ENCODE peak calls at places on chromosomes 16 and 17, in five cellular contexts. H is transverse colon, Y is PC-9, M is adrenal gland, C is gastrocnemius medialis. K is an unnamed sample.

GRCh38 chr17:55691666-55692065 is 31.0 kb downstream of the TMEM100 start:
- DNase-seq in H (no peak), Y (no peak), M (no peak), C (no peak), K (no peak)

GRCh38 chr16:56032072-56032471 is 156.9 kb upstream of the CES5A start:
- DNase-seq in H (no peak), Y (no peak), M (no peak), C (no peak), K (no peak)

GRCh38 chr16:28597692-28598261 is 927 bp upstream of the SULT1A2 start:
- DNase-seq in H (no peak), Y (peak; percentile 70), M (no peak), C (no peak), K (no peak)

GRCh38 chr16:1042776-1043349 is 29.7 kb upstream of the SSTR5 start:
- DNase-seq in H (no peak), Y (no peak), M (no peak), C (no peak), K (no peak)

GRCh38 chr17:48640858-48641180 is 14.7 kb upstream of the HOXB9 start:
- DNase-seq in H (no peak), Y (no peak), M (no peak), C (no peak), K (no peak)

GRCh38 chr17:38868095-38868967 is 1.5 kb upstream of the LASP1 start:
- DNase-seq in H (peak; percentile 56), Y (peak; percentile 72), M (peak; percentile 52), C (peak; percentile 38), K (peak; percentile 70)

GRCh38 chr16:9761870-9762269 is 420.4 kb downstream of the GRIN2A start:
- DNase-seq in H (no peak), Y (no peak), M (no peak), C (no peak), K (no peak)

GRCh38 chr16:14100825-14101224 is 29.7 kb downstream of the MRTFB start:
- DNase-seq in H (no peak), Y (no peak), M (no peak), C (no peak), K (no peak)

DNA sequence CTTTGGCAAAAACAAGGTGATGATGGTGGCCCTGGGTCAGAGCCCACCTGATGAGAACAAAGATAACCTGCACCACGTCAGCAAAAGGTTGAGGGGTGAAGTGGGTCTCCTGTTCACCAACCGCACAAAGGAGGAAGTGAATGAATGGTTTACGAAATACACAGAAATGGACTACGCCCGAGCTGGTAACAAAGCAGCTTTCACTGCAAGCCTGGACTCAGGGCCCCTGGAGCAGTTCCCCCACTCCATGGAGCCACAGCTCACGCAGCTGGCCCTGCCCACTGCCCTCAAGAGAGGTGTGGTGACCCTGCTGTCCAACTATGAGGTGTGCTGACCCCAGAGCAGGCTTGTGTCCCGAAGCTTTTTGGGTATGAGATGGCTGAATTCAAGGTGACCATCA is 29.7 kb upstream of the DLX4 start:
- DNase-seq in H (no peak), Y (no peak), M (no peak), C (no peak), K (no peak)
- H3K4me1 ChIP-seq in H (no peaks in the 10 kb centered on the region), Y (peaks cover 10% of the 10 kb centered on the region), M (no peaks in the 10 kb centered on the region), C (no peaks in the 10 kb centered on the region), K (no peaks in the 10 kb centered on the region)

DNA sequence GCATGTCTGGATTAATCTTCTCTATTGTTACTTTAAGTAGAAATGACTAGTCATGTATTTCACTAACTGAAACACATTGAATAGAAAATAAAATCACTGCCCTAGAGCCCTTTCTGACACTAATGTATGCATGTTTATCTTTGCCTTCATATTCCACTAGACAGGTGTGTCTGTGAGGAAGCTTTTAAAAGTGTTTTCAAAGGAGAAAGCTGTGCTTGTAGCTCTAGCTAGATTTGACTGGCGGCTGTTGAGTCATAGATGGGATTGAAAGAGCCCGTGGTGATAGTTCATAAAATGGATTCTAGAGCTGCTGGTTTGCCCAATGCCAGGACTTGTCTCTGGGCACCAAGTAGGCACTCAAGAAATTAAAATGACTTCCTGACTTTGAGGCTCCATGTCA is 189.0 kb upstream of the PIRT start:
- DNase-seq in H (no peak), Y (no peak), M (no peak), C (no peak), K (no peak)
- H3K36me3 ChIP-seq in H (no peaks in the 10 kb centered on the region), Y (no peaks in the 10 kb centered on the region), M (no peaks in the 10 kb centered on the region), C (no peaks in the 10 kb centered on the region), K (no peaks in the 10 kb centered on the region)

DNA sequence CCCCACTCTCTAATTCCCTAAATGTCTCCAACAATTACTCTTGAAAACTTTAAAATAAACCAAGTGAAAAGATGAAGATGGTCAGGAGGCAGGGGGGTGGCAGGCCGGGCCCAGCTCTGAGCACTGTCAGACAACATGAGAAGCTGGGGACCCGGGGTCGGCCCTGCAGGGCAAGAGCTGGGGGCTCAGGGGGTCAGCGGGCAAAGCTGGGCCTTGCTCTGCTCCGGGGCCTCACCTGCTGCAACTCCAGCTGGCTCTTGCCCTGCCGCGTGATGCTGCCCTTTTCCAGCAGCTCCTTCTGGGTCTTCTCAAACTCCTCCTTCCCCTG is 14.8 kb downstream of the CTRB1 start:
- DNase-seq in H (no peak), Y (no peak), M (no peak), C (no peak), K (no peak)
- H3K27ac ChIP-seq in H (peak overlapping the region; percentile 54), Y (no peak overlapping the region), M (no peak overlapping the region), C (peak overlapping the region; percentile 93), K (peak overlapping the region; percentile 68)

GRCh38 chr17:75361344-75361743 is 44.1 kb downstream of the GRB2 start:
- DNase-seq in H (no peak), Y (no peak), M (no peak), C (no peak), K (no peak)

GRCh38 chr17:75353176-75353575 is 52.3 kb downstream of the GRB2 start:
- DNase-seq in H (no peak), Y (no peak), M (no peak), C (no peak), K (no peak)

GRCh38 chr17:75352079-75352569 is 53.4 kb downstream of the GRB2 start:
- DNase-seq in H (no peak), Y (no peak), M (no peak), C (no peak), K (no peak)

GRCh38 chr17:75361996-75362395 is 43.5 kb downstream of the GRB2 start:
- DNase-seq in H (no peak), Y (no peak), M (no peak), C (no peak), K (no peak)

GRCh38 chr17:75356260-75356937 is 49.1 kb downstream of the GRB2 start:
- DNase-seq in H (no peak), Y (no peak), M (no peak), C (no peak), K (no peak)
- H3K4me1 ChIP-seq in H (peaks cover 11% of the 10 kb centered on the region), Y (peaks cover 12% of the 10 kb centered on the region), M (peaks cover 38% of the 10 kb centered on the region), C (peaks cover 13% of the 10 kb centered on the region), K (no peaks in the 10 kb centered on the region)

GRCh38 chr16:70789927-70790447 is 11.0 kb downstream of the VAC14 start:
- DNase-seq in H (no peak), Y (no peak), M (no peak), C (no peak), K (no peak)
- H3K36me3 ChIP-seq in H (no peaks in the 10 kb centered on the region), Y (no peaks in the 10 kb centered on the region), M (peaks cover 11% of the 10 kb centered on the region), C (peaks cover 9% of the 10 kb centered on the region), K (no peaks in the 10 kb centered on the region)

K was measured in uterus.